ENCODE peak calls at places on chromosomes 13 and 19, in nine cellular contexts. X, E, M, N, K, O, U, J and D are unnamed samples.

GRCh38 chr13:96982672-96983071 is 11.6 kb downstream of the OXGR1 start:
- DNase-seq in E (no peak), M (peak), O (peak), J (no peak), N (no peak), U (no peak), X (no peak), K (no peak), D (no peak)

GRCh38 chr19:3073931-3074595 is 11.8 kb upstream of the TLE5 start:
- DNase-seq in X (no peak), U (no peak), M (peak), E (no peak), J (no peak), O (peak), K (peak), N (no peak), D (no peak)

GRCh38 chr13:31110617-31111016 is 51.1 kb downstream of the HSPH1 start:
- DNase-seq in E (no peak), O (no peak), J (no peak), U (no peak), M (no peak), N (no peak), X (no peak), K (no peak), D (no peak)

GRCh38 chr13:102847272-102848234 is 1.7 kb downstream of the ERCC5 start:
- DNase-seq in N (no peak), U (no peak), X (peak), E (no peak), K (peak), M (peak), J (no peak), O (peak), D (no peak)

GRCh38 chr19:57841364-57841763 is 8.3 kb upstream of the ZNF587 start:
- DNase-seq in M (no peak), X (no peak), E (no peak), U (no peak), K (no peak), J (no peak), N (no peak), O (no peak), D (no peak)

GRCh38 chr19:41619018-41619571 is 7.8 kb downstream of the CEACAM4 start:
- DNase-seq in O (no peak), U (no peak), E (no peak), M (no peak), J (no peak), N (no peak), X (no peak), K (no peak), D (no peak)

GRCh38 chr13:79688741-79689140 is 207.8 kb downstream of the NDFIP2 start:
- DNase-seq in M (no peak), U (no peak), X (no peak), E (no peak), K (no peak), J (no peak), O (no peak), N (no peak), D (no peak)

GRCh38 chr13:108302279-108302678 is 32.8 kb downstream of the TNFSF13B start:
- DNase-seq in N (no peak), K (no peak), U (no peak), J (no peak), E (no peak), O (no peak), M (no peak), X (no peak), D (no peak)

GRCh38 chr13:22915442-22916082 is 265.2 kb upstream of the SGCG start:
- DNase-seq in N (no peak), M (peak), K (peak), X (no peak), O (peak), U (peak), E (no peak), J (peak), D (peak)

GRCh38 chr13:73715114-73715909 is 418.9 kb downstream of the KLF12 start:
- DNase-seq in X (no peak), U (no peak), E (no peak), J (no peak), N (peak), M (no peak), O (no peak), K (no peak), D (no peak)

GRCh38 chr19:17292301-17293074 is 10.7 kb downstream of the ABHD8 start:
- DNase-seq in O (peak), N (peak), J (peak), K (peak), E (peak), M (peak), U (peak), X (peak), D (peak)

GRCh38 chr19:29273000-29273691 is 60.2 kb upstream of the UQCRFS1 start:
- DNase-seq in N (no peak), M (no peak), K (no peak), U (no peak), E (no peak), J (no peak), X (no peak), O (no peak), D (no peak)

GRCh38 chr19:42220751-42221097 is 612 bp downstream of the ZNF526 start:
- DNase-seq in E (no peak), N (no peak), X (no peak), J (no peak), O (no peak), U (no peak), M (no peak), K (no peak), D (no peak)

GRCh38 chr13:98571955-98572662 is 4.8 kb downstream of the STK24 start:
- DNase-seq in E (no peak), U (no peak), X (peak), K (peak), N (no peak), O (peak), J (no peak), M (peak), D (no peak)

GRCh38 chr19:1097810-1098176 is 2.6 kb upstream of the POLR2E start:
- DNase-seq in M (no peak), K (no peak), E (no peak), X (no peak), J (no peak), U (no peak), N (no peak), O (no peak), D (no peak)

GRCh38 chr13:42392706-42393572 is 121.0 kb downstream of the AKAP11 start:
- DNase-seq in N (no peak), O (peak), E (no peak), M (no peak), X (no peak), J (no peak), K (no peak), U (no peak), D (no peak)

GRCh38 chr19:41299046-41299754 is 10.8 kb upstream of the CCDC97 start:
- DNase-seq in O (no peak), K (no peak), N (no peak), X (no peak), M (no peak), E (peak), J (no peak), U (peak), D (no peak)

GRCh38 chr13:77697208-77698103 is at the start of gene SLAIN1:
- DNase-seq in N (peak), J (peak), K (peak), M (no peak), X (peak), E (peak), O (peak), U (peak), D (peak)

GRCh38 chr19:53977991-53978731 is 13.3 kb upstream of the CACNG6 start:
- DNase-seq in N (peak), U (peak), M (peak), J (no peak), E (peak), K (no peak), X (no peak), O (peak), D (peak)

GRCh38 chr13:100542546-100543156 is 45.9 kb downstream of the GGACT start:
- DNase-seq in U (no peak), X (peak), M (peak), E (no peak), O (peak), K (peak), N (no peak), J (no peak), D (no peak)

GRCh38 chr13:74243637-74244526 is 109.7 kb upstream of the KLF12 start:
- DNase-seq in E (no peak), J (no peak), X (no peak), O (peak), N (no peak), K (no peak), U (no peak), M (peak), D (no peak)

GRCh38 chr19:46976845-46977320 is 42.8 kb upstream of the NPAS1 start:
- DNase-seq in E (peak), M (peak), J (no peak), K (no peak), X (no peak), U (no peak), N (no peak), O (peak), D (no peak)

GRCh38 chr13:41622545-41623429 is 165.4 kb downstream of the RGCC start:
- DNase-seq in O (peak), N (no peak), U (no peak), E (peak), X (no peak), K (no peak), J (no peak), M (peak), D (no peak)

GRCh38 chr13:101416181-101417042 is at the start of gene NALCN:
- DNase-seq in U (peak), K (peak), M (peak), O (no peak), N (no peak), E (peak), J (peak), X (peak), D (peak)

GRCh38 chr19:13979224-13979623 is 26.9 kb downstream of the RFX1 start:
- DNase-seq in J (no peak), N (no peak), U (no peak), K (no peak), M (no peak), X (peak), E (no peak), O (no peak), D (no peak)

GRCh38 chr19:16258440-16258903 is 60.8 kb downstream of the AP1M1 start:
- DNase-seq in X (no peak), U (peak), N (no peak), M (no peak), E (peak), J (no peak), K (no peak), O (no peak), D (peak)

GRCh38 chr13:112424098-112424497 is 47.9 kb downstream of the SPACA7 start:
- DNase-seq in M (no peak), J (no peak), X (no peak), K (no peak), O (no peak), N (no peak), U (no peak), E (no peak), D (no peak)

GRCh38 chr19:13132471-13133166 is 14.6 kb downstream of the NACC1 start:
- DNase-seq in U (no peak), X (no peak), M (no peak), K (no peak), E (no peak), O (peak), N (peak), J (no peak), D (no peak)

GRCh38 chr19:43780706-43781525 is at the start of gene KCNN4:
- DNase-seq in O (peak), E (no peak), N (peak), K (peak), J (no peak), U (no peak), X (no peak), M (peak), D (no peak)

GRCh38 chr19:18479964-18480723 is 41.7 kb downstream of the ELL start:
- DNase-seq in O (peak), U (peak), X (peak), N (no peak), K (peak), E (peak), M (peak), J (peak), D (no peak)

GRCh38 chr19:55199620-55200204 is 9.6 kb downstream of the PTPRH start:
- DNase-seq in U (no peak), E (no peak), X (no peak), M (no peak), K (peak), N (no peak), J (no peak), O (no peak), D (no peak)

GRCh38 chr13:32446778-32447465 is 19.0 kb upstream of the N4BP2L1 start:
- DNase-seq in O (no peak), U (no peak), E (no peak), J (no peak), X (no peak), K (no peak), M (no peak), N (no peak), D (no peak)

GRCh38 chr19:17829855-17830566 is 8.7 kb upstream of the INSL3 start:
- DNase-seq in N (no peak), J (no peak), E (no peak), X (peak), O (peak), U (peak), M (peak), K (peak), D (peak)

GRCh38 chr19:15836345-15836594 is 20.8 kb upstream of the OR10H1 start:
- DNase-seq in J (no peak), N (no peak), X (no peak), M (no peak), E (no peak), U (no peak), K (no peak), O (peak), D (no peak)

GRCh38 chr13:98405107-98405571 is 171.8 kb downstream of the STK24 start:
- DNase-seq in N (no peak), E (peak), J (peak), U (no peak), M (no peak), K (peak), O (peak), X (peak), D (no peak)

GRCh38 chr13:75195479-75196111 is 286.4 kb downstream of the TBC1D4 start:
- DNase-seq in E (no peak), M (no peak), N (no peak), O (no peak), X (no peak), K (no peak), U (no peak), J (no peak), D (peak)

GRCh38 chr13:57311009-57311586 is 144.1 kb downstream of the PRR20E start:
- DNase-seq in X (peak), J (no peak), O (no peak), U (no peak), M (no peak), K (no peak), N (no peak), E (no peak), D (no peak)

GRCh38 chr13:114013336-114013735 is 39.5 kb upstream of the C13orf46 start:
- DNase-seq in J (no peak), X (no peak), U (no peak), M (no peak), K (no peak), N (no peak), E (no peak), O (no peak), D (no peak)